ENCODE peak calls at places on chromosomes 2 and 18, in four cellular contexts. T is Ammon's horn, O is T47D, D is endothelial cell. N is an unnamed sample.

GRCh38 chr18:69898241-69898861 is 49.3 kb downstream of the CD226 start:
- DNase-seq in T (no peak), D (no peak), O (no peak), N (no peak)

GRCh38 chr2:183269956-183270355 is 145.7 kb downstream of the NUP35 start:
- DNase-seq in O (no peak), D (no peak), T (no peak), N (no peak)

GRCh38 chr2:62660582-62661262 is 44.8 kb upstream of the EHBP1 start:
- DNase-seq in D (no peak), T (no peak), O (peak; percentile 61), N (no peak)

GRCh38 chr2:43006834-43007543 is 214.6 kb upstream of the HAAO start:
- DNase-seq in T (no peak), O (no peak), D (no peak), N (no peak)

GRCh38 chr2:151053661-151053990 is 208.0 kb downstream of the RBM43 start:
- DNase-seq in D (no peak), O (no peak), T (no peak), N (no peak)

GRCh38 chr18:292271-292670 is 24.4 kb upstream of the THOC1 start:
- DNase-seq in D (no peak), T (no peak), O (peak; percentile 19), N (no peak)

GRCh38 chr2:158221055-158222021 is 119.7 kb downstream of the UPP2 start:
- DNase-seq in O (no peak), D (no peak), T (no peak), N (no peak)

GRCh38 chr2:96503637-96504243 is 1.4 kb downstream of the NEURL3 start:
- DNase-seq in T (no peak), D (no peak), O (no peak), N (no peak)

GRCh38 chr2:73907840-73908452 is 15.1 kb downstream of the ACTG2 start:
- DNase-seq in T (no peak), D (no peak), O (peak; percentile 55), N (no peak)

GRCh38 chr2:15260813-15261212 is 300.3 kb downstream of the NBAS start:
- DNase-seq in O (no peak), D (no peak), T (no peak), N (no peak)

GRCh38 chr2:26988165-26988879 is 17.9 kb downstream of the MAPRE3 start:
- DNase-seq in D (no peak), T (no peak), O (no peak), N (no peak)

GRCh38 chr2:54750040-54750439 is 26.6 kb downstream of the EML6 start:
- DNase-seq in T (no peak), O (no peak), D (no peak), N (no peak)

GRCh38 chr18:22176622-22177495 is 7.5 kb downstream of the GATA6 start:
- DNase-seq in T (no peak), D (no peak), O (no peak), N (no peak)

GRCh38 chr2:117553448-117553847 is 261.0 kb upstream of the DDX18 start:
- DNase-seq in T (no peak), D (no peak), O (no peak), N (no peak)

GRCh38 chr2:25618676-25619075 is 54.7 kb downstream of the DTNB start:
- DNase-seq in T (no peak), D (no peak), O (peak; percentile 33), N (no peak)

GRCh38 chr2:240021488-240022104 is 3.5 kb downstream of the NDUFA10 start:
- DNase-seq in O (peak; percentile 72), T (peak; percentile 59), D (peak; percentile 86), N (peak; percentile 73)

GRCh38 chr2:113039158-113039557 is 13.5 kb downstream of the IL36B start:
- DNase-seq in O (no peak), T (no peak), D (no peak), N (no peak)

GRCh38 chr2:9211496-9211895 is 4.9 kb downstream of the ASAP2 start:
- DNase-seq in O (no peak), T (no peak), D (no peak), N (no peak)

GRCh38 chr2:232493701-232494426 is 6.2 kb upstream of the ECEL1 start:
- DNase-seq in D (no peak), T (no peak), O (no peak), N (no peak)

GRCh38 chr2:147232225-147232669 is 612.6 kb upstream of the ACVR2A start:
- DNase-seq in T (no peak), O (no peak), D (no peak), N (no peak)

GRCh38 chr2:102755284-102755683 is 6.5 kb upstream of the TMEM182 start:
- DNase-seq in D (no peak), T (no peak), O (no peak), N (no peak)

GRCh38 chr18:78962098-78962497 is 17.5 kb upstream of the SALL3 start:
- DNase-seq in O (no peak), T (no peak), D (no peak), N (no peak)

GRCh38 chr2:37189452-37190153 is 1.1 kb upstream of the SULT6B1 start:
- DNase-seq in O (peak; percentile 8), T (no peak), D (no peak), N (no peak)

GRCh38 chr2:215410932-215411285 is 25.0 kb downstream of the FN1 start:
- DNase-seq in O (no peak), D (no peak), T (peak; percentile 29), N (no peak)

GRCh38 chr2:197255550-197255949 is 55.0 kb downstream of the ANKRD44 start:
- DNase-seq in O (no peak), T (peak; percentile 79), D (peak; percentile 25), N (peak; percentile 18)

GRCh38 chr2:195252018-195252417 is 405.0 kb upstream of the SLC39A10 start:
- DNase-seq in O (peak; percentile 50), D (no peak), T (no peak), N (no peak)

GRCh38 chr2:136080114-136080513 is 37.8 kb downstream of the CXCR4 start:
- DNase-seq in O (no peak), T (no peak), D (no peak), N (no peak)

GRCh38 chr2:36438454-36438977 is 82.9 kb downstream of the CRIM1 start:
- DNase-seq in D (no peak), O (peak; percentile 18), T (no peak), N (no peak)

GRCh38 chr2:30680121-30680520 is 127.1 kb downstream of the CAPN13 start:
- DNase-seq in D (no peak), T (no peak), O (no peak), N (no peak)

GRCh38 chr2:216984937-216985336 is 125.1 kb upstream of the TNP1 start:
- DNase-seq in D (no peak), T (no peak), O (no peak), N (no peak)

GRCh38 chr2:39736593-39736992 is 42.5 kb downstream of the THUMPD2 start:
- DNase-seq in D (no peak), O (no peak), T (no peak), N (no peak)

GRCh38 chr2:220277445-220277960 is 650.1 kb downstream of the SLC4A3 start:
- DNase-seq in D (no peak), T (no peak), O (peak; percentile 92), N (no peak)

GRCh38 chr2:11155326-11156059 is at the start of gene SLC66A3:
- DNase-seq in T (no peak), O (peak; percentile 87), D (no peak), N (no peak)

GRCh38 chr2:204203704-204204103 is 267.1 kb downstream of the ICOS start:
- DNase-seq in O (peak; percentile 38), D (no peak), T (no peak), N (no peak)

GRCh38 chr18:75124967-75125358 is 84.0 kb downstream of the PTGR3 start:
- DNase-seq in T (no peak), D (no peak), O (no peak), N (peak; percentile 78)

N was measured in cerebellum.